ENCODE peak calls at places on chromosomes 5 and 9, in eight cellular contexts. C is CD4-positive, alpha-beta memory T cell; L is A549; G is uterus; K is spleen; N is CD4-positive, alpha-beta T cell; F is left ventricle myocardium inferior; U is PC-3. J is an unnamed sample.

GRCh38 chr5:133292300-133292699 is 240.5 kb downstream of the HSPA4 start:
- DNase-seq in K (no peak), C (no peak), L (peak), G (no peak), U (peak), N (no peak), F (no peak), J (no peak)

GRCh38 chr5:31663519-31663918 is 24.6 kb downstream of the PDZD2 start:
- DNase-seq in L (no peak), F (peak), K (no peak), G (no peak), C (no peak), U (peak), N (no peak), J (peak)

GRCh38 chr9:16459421-16460148 is 410.9 kb downstream of the BNC2 start:
- DNase-seq in K (no peak), N (no peak), C (no peak), U (no peak), L (no peak), G (no peak), F (no peak), J (no peak)

GRCh38 chr9:2854617-2855016 is 10.7 kb upstream of the PUM3 start:
- DNase-seq in C (no peak), K (no peak), L (no peak), F (no peak), N (no peak), U (no peak), G (no peak), J (no peak)

GRCh38 chr5:173925449-173926071 is 37.4 kb downstream of the CPEB4 start:
- DNase-seq in G (no peak), C (peak), F (peak), K (peak), N (peak), U (peak), L (peak), J (no peak)

GRCh38 chr5:936149-937144 is 43.8 kb downstream of the TRIP13 start:
- DNase-seq in C (no peak), U (no peak), N (no peak), F (no peak), G (no peak), L (no peak), K (peak), J (no peak)

GRCh38 chr9:116153765-116154333 is at the start of gene PAPPA:
- DNase-seq in N (no peak), F (peak), K (no peak), U (no peak), G (peak), L (no peak), C (no peak), J (no peak)

GRCh38 chr9:136943291-136944093 is 1.0 kb downstream of the FBXW5 start:
- DNase-seq in F (no peak), L (peak), C (no peak), N (no peak), G (no peak), U (peak), K (peak), J (peak)

GRCh38 chr9:96618209-96619108 is 1.2 kb downstream of the CDC14B start:
- DNase-seq in N (no peak), U (peak), L (peak), F (peak), K (no peak), C (no peak), G (no peak), J (peak)

GRCh38 chr5:150022163-150022540 is 21.6 kb downstream of the HMGXB3 start:
- DNase-seq in L (no peak), F (no peak), K (no peak), C (no peak), G (no peak), U (peak), N (no peak), J (no peak)

GRCh38 chr9:34123682-34124081 is 2.8 kb downstream of the DCAF12 start:
- DNase-seq in F (no peak), L (no peak), G (no peak), N (no peak), K (peak), C (no peak), U (no peak), J (peak)

GRCh38 chr9:122991370-122991830 is 42.1 kb upstream of the GPR21 start:
- DNase-seq in C (peak), N (no peak), F (no peak), K (no peak), L (peak), U (peak), G (peak), J (peak)

GRCh38 chr9:136219276-136219675 is 14.3 kb upstream of the LHX3 start:
- DNase-seq in N (no peak), K (no peak), U (peak), G (no peak), C (no peak), F (no peak), L (no peak), J (no peak)

GRCh38 chr5:77211013-77211690 is 672 bp downstream of the PDE8B start:
- DNase-seq in K (no peak), C (no peak), L (no peak), G (peak), F (no peak), N (no peak), U (peak), J (no peak)

GRCh38 chr9:7560669-7561305 is 238.8 kb downstream of the DMAC1 start:
- DNase-seq in G (no peak), N (no peak), K (no peak), F (no peak), U (no peak), C (no peak), L (no peak), J (no peak)

GRCh38 chr5:42908086-42908485 is 96.4 kb upstream of the SELENOP start:
- DNase-seq in F (no peak), N (no peak), U (no peak), G (no peak), C (no peak), L (no peak), K (no peak), J (no peak)

GRCh38 chr5:118548761-118549160 is 439.6 kb downstream of the DTWD2 start:
- DNase-seq in L (no peak), F (no peak), C (no peak), U (peak), N (no peak), K (no peak), G (no peak), J (no peak)

GRCh38 chr5:168315991-168316578 is 24.6 kb downstream of the WWC1 start:
- DNase-seq in K (peak), C (no peak), N (no peak), G (no peak), F (no peak), U (peak), L (no peak), J (no peak)

GRCh38 chr9:126612329-126612812 is 1.4 kb upstream of the LMX1B start:
- DNase-seq in K (no peak), U (no peak), L (no peak), F (no peak), G (no peak), N (no peak), C (no peak), J (no peak)

GRCh38 chr9:137269231-137269772 is 8.2 kb upstream of the TOR4A start:
- DNase-seq in F (no peak), N (no peak), G (peak), K (peak), L (no peak), C (no peak), U (no peak), J (peak)

GRCh38 chr9:96139592-96140251 is 162.3 kb downstream of the HSD17B3 start:
- DNase-seq in F (no peak), N (no peak), G (peak), U (peak), K (no peak), C (no peak), L (no peak), J (no peak)

GRCh38 chr5:73938280-73938937 is 312.4 kb downstream of the ARHGEF28 start:
- DNase-seq in K (no peak), N (no peak), L (peak), G (no peak), U (peak), F (no peak), C (no peak), J (no peak)

GRCh38 chr9:37700131-37700530 is 49.4 kb downstream of the FRMPD1 start:
- DNase-seq in K (no peak), C (no peak), F (no peak), U (no peak), G (no peak), L (no peak), N (no peak), J (no peak)

GRCh38 chr5:87137280-87137679 is 130.4 kb upstream of the RASA1 start:
- DNase-seq in L (no peak), U (no peak), C (no peak), K (peak), G (no peak), N (no peak), F (peak), J (peak)

GRCh38 chr9:99057665-99058625 is 47.0 kb upstream of the TGFBR1 start:
- DNase-seq in U (peak), G (no peak), F (no peak), L (no peak), N (peak), C (peak), K (peak), J (no peak)

GRCh38 chr9:90961375-90961774 is 159.8 kb downstream of the SYK start:
- DNase-seq in K (no peak), C (no peak), L (no peak), F (no peak), N (no peak), U (peak), G (no peak), J (peak)

GRCh38 chr9:117656007-117656406 is 48.2 kb upstream of the TLR4 start:
- DNase-seq in K (no peak), C (no peak), F (no peak), U (no peak), L (no peak), N (no peak), G (no peak), J (no peak)

GRCh38 chr5:122054266-122054665 is 23.8 kb downstream of the LOX start:
- DNase-seq in C (no peak), L (no peak), U (no peak), G (no peak), N (no peak), F (no peak), K (no peak), J (no peak)

GRCh38 chr9:37026085-37026935 is 7.8 kb downstream of the PAX5 start:
- DNase-seq in N (no peak), L (no peak), F (no peak), K (peak), U (no peak), C (no peak), G (no peak), J (no peak)

GRCh38 chr5:73213566-73213998 is 40.6 kb downstream of the TMEM174 start:
- DNase-seq in L (no peak), G (no peak), N (no peak), F (no peak), K (no peak), C (no peak), U (peak), J (no peak)

GRCh38 chr5:122585111-122585415 is 189.8 kb upstream of the SNX2 start:
- DNase-seq in U (no peak), G (no peak), N (no peak), K (no peak), L (no peak), F (no peak), C (no peak), J (no peak)

GRCh38 chr5:114419941-114420340 is 58.1 kb downstream of the KCNN2 start:
- DNase-seq in K (no peak), G (no peak), C (no peak), N (no peak), U (peak), L (no peak), F (no peak), J (no peak)

GRCh38 chr5:39187873-39188731 is 31.3 kb downstream of the FYB1 start:
- DNase-seq in C (peak), F (no peak), G (no peak), U (peak), L (no peak), N (no peak), K (no peak), J (no peak)

GRCh38 chr9:92247296-92247695 is 46.2 kb downstream of the IARS1 start:
- DNase-seq in N (no peak), U (no peak), G (no peak), C (no peak), F (no peak), K (no peak), L (no peak), J (no peak)

GRCh38 chr9:92242779-92243136 is 50.7 kb downstream of the IARS1 start:
- DNase-seq in K (no peak), C (no peak), G (no peak), U (no peak), F (no peak), L (no peak), N (no peak), J (no peak)

GRCh38 chr9:92247981-92248380 is 45.5 kb downstream of the IARS1 start:
- DNase-seq in C (no peak), U (no peak), N (no peak), K (no peak), L (no peak), F (no peak), G (no peak), J (no peak)

GRCh38 chr9:92242115-92242778 is 51.2 kb downstream of the IARS1 start:
- DNase-seq in C (no peak), G (peak), K (no peak), U (no peak), N (no peak), L (peak), F (no peak), J (no peak)

DNA sequence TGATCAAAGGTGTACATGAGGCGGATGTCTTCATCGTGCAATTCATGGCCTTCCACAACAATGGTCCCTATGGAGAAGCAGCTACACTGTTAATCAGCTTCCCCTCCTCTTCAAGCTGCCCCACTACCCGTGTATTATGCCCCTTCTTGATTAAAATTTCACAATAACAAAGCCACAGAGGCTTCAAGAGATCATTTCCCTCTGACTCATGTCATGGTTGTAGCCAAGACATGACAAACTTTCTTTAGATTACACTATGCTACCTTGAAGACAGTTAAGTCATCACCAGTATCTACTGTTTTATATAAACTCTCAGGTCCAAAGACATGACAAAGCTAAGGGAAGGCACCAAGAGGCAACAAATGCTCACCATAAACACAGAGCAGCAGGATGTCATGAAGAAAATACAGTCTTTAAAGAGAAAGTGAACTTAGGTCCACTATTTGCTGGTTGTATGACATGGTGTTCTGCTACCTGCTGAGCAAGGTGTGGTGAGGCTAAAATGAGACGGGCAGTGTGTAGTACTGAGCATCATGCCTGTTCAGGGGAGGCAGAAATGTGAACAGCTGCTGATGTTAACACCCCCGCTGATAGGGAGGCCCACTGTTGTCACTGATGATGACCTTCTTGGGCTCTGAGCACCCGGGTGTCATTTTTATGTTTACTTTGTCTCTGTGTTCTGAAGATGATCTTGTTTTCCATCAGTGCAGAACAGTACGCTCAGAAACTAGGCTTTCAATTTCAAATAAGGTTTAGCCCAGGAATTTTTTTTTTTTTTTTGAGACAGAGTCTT is 48.3 kb downstream of the IARS1 start:
- DNase-seq in U (peak), N (no peak), G (no peak), K (no peak), C (no peak), F (no peak), L (no peak), J (no peak)
- H3K27ac ChIP-seq in U (peak), N (no peak), G (no peak), K (no peak), C (no peak), F (no peak), L (peak), J (no peak)

GRCh38 chr9:128902351-128903078 is 18.3 kb upstream of the PHYHD1 start:
- DNase-seq in K (peak), U (peak), F (peak), C (peak), G (peak), N (peak), L (no peak), J (peak)

GRCh38 chr9:128908372-128908771 is 12.4 kb upstream of the PHYHD1 start:
- DNase-seq in L (no peak), N (no peak), G (no peak), F (no peak), K (no peak), C (no peak), U (no peak), J (no peak)

GRCh38 chr9:128903079-128903461 is 17.7 kb upstream of the PHYHD1 start:
- DNase-seq in L (no peak), F (no peak), G (no peak), U (no peak), N (no peak), K (no peak), C (no peak), J (no peak)

GRCh38 chr9:128903871-128904371 is 16.9 kb upstream of the PHYHD1 start:
- DNase-seq in N (no peak), L (no peak), G (no peak), K (no peak), F (no peak), U (peak), C (no peak), J (no peak)

GRCh38 chr9:128905964-128906363 is 14.8 kb upstream of the PHYHD1 start:
- DNase-seq in N (no peak), K (no peak), C (no peak), L (no peak), U (no peak), G (no peak), F (no peak), J (no peak)
- H3K27ac ChIP-seq in N (no peak), K (no peak), C (no peak), L (no peak), U (no peak), G (no peak), F (peak), J (no peak)

DNA sequence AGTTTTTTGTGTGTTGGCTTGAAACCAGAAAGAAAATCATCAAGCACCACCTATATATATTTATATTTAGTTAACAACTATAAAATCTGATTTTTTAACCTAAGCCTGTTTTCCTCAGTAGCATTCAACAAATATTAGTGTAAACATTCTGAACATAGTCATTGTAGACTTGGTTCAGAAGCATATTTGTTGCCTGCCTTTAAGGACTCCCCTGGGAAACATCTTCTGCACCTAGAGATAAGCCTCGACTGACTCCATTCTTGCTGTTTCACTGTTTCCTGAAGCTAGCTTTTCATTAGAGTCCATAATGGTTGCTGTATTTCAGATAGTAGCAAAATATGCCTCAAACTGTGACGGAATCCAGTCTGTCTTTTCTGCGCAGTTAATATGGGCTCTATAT is 123.5 kb downstream of the TRIO start:
- DNase-seq in K (no peak), U (peak), N (no peak), L (no peak), C (no peak), G (no peak), F (no peak), J (no peak)
- H3K27ac ChIP-seq in K (no peak), U (peak), N (no peak), L (peak), C (no peak), G (no peak), F (no peak), J (no peak)

GRCh38 chr9:76403352-76403751 is 9.1 kb upstream of the RFK start:
- DNase-seq in N (no peak), L (peak), G (no peak), C (peak), F (no peak), U (peak), K (no peak), J (no peak)

GRCh38 chr9:76399831-76400230 is 5.6 kb upstream of the RFK start:
- DNase-seq in C (no peak), L (no peak), F (no peak), G (no peak), N (no peak), U (no peak), K (no peak), J (no peak)

GRCh38 chr9:76400534-76401096 is 6.4 kb upstream of the RFK start:
- DNase-seq in G (no peak), N (no peak), F (no peak), L (no peak), K (no peak), C (no peak), U (peak), J (no peak)

GRCh38 chr9:76401176-76401575 is 7.0 kb upstream of the RFK start:
- DNase-seq in U (peak), F (no peak), G (no peak), N (no peak), L (no peak), K (no peak), C (no peak), J (no peak)

DNA sequence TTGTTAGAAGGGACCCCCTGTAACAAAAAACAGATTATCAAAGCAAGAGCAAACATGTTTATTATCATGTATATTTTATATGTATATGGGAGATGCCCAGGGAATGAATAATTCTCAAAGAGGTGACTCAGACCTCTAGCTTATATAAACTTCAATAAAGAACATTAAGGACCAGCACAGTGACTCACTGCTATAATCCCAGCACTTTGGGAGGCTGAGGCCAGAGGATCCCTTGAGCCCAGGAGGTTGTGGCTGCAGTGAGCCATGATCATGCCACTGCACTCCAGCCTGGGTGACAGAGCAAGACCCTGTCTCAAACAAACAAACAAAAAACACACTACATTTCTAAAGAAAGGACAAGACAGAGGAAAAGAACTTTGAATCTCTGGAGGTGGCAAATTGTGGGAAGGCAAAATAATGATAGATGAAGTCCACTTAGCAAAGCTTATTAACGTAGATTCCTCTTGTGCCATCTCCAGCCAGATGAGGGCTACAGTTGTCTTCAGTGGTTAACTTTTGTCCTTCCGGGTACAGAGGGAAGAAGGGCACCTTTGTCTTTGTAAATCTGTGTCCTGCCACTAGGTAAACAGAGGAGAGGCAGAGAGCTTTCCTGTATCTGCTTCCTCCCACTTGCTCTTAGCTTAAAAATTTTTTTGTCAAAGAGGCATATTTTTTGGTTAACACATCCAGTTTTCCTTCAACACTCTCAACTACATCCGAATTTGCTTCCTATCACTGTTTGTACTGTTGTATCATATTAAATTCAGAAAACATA is 7.5 kb upstream of the RFK start:
- DNase-seq in F (no peak), N (no peak), G (no peak), U (peak), L (no peak), K (no peak), C (no peak), J (no peak)
- H3K27ac ChIP-seq in F (no peak), N (no peak), G (no peak), U (peak), L (peak), K (no peak), C (no peak), J (no peak)